ENCODE peak calls at places on chromosomes 7 and 10, in eight cellular contexts. One of them, this sample, is unnamed.
A peak's percentile ranks its signal among the peaks of the same experiment; 100 is the strongest.

GRCh38 chr7:98802088-98802780 is 67.6 kb downstream of the TMEM130 start:
- DNase-seq in M059J: peak; percentile 73
- DNase-seq in non-pigmented ciliary epithelial cell: peak; percentile 6
- DNase-seq in posterior vena cava: no peak
- DNase-seq in AG20443: no peak
- DNase-seq in NCI-H446: peak; percentile 28
- DNase-seq in GM23248: peak; percentile 55
- DNase-seq in nucleus accumbens: no peak
- DNase-seq in this sample: no peak

GRCh38 chr7:90621130-90621891 is 25.2 kb downstream of the CDK14 start:
- DNase-seq in M059J: no peak
- DNase-seq in non-pigmented ciliary epithelial cell: no peak
- DNase-seq in posterior vena cava: no peak
- DNase-seq in AG20443: no peak
- DNase-seq in NCI-H446: no peak
- DNase-seq in GM23248: no peak
- DNase-seq in nucleus accumbens: no peak
- DNase-seq in this sample: no peak

GRCh38 chr7:28078036-28078901 is 102.3 kb downstream of the JAZF1 start:
- DNase-seq in M059J: peak; percentile 53
- DNase-seq in non-pigmented ciliary epithelial cell: no peak
- DNase-seq in posterior vena cava: no peak
- DNase-seq in AG20443: peak; percentile 54
- DNase-seq in NCI-H446: peak; percentile 14
- DNase-seq in GM23248: peak; percentile 71
- DNase-seq in nucleus accumbens: no peak
- DNase-seq in this sample: peak; percentile 52

GRCh38 chr7:134318443-134318842 is 1.7 kb upstream of the SLC35B4 start:
- DNase-seq in M059J: no peak
- DNase-seq in non-pigmented ciliary epithelial cell: no peak
- DNase-seq in posterior vena cava: no peak
- DNase-seq in AG20443: no peak
- DNase-seq in NCI-H446: no peak
- DNase-seq in GM23248: peak; percentile 27
- DNase-seq in nucleus accumbens: no peak
- DNase-seq in this sample: no peak

GRCh38 chr10:97222346-97222961 is 36.7 kb upstream of the SLIT1 start:
- DNase-seq in M059J: no peak
- DNase-seq in non-pigmented ciliary epithelial cell: no peak
- DNase-seq in posterior vena cava: no peak
- DNase-seq in AG20443: no peak
- DNase-seq in NCI-H446: no peak
- DNase-seq in GM23248: no peak
- DNase-seq in nucleus accumbens: no peak
- DNase-seq in this sample: no peak

GRCh38 chr10:97336446-97336845 is 1.9 kb upstream of the FRAT2 start:
- DNase-seq in M059J: no peak
- DNase-seq in non-pigmented ciliary epithelial cell: no peak
- DNase-seq in posterior vena cava: no peak
- DNase-seq in AG20443: no peak
- DNase-seq in NCI-H446: no peak
- DNase-seq in GM23248: peak; percentile 36
- DNase-seq in nucleus accumbens: no peak
- DNase-seq in this sample: no peak

GRCh38 chr10:34613491-34613890 is 201.6 kb downstream of the PARD3 start:
- DNase-seq in M059J: no peak
- DNase-seq in non-pigmented ciliary epithelial cell: no peak
- DNase-seq in posterior vena cava: no peak
- DNase-seq in AG20443: no peak
- DNase-seq in NCI-H446: no peak
- DNase-seq in GM23248: no peak
- DNase-seq in nucleus accumbens: no peak
- DNase-seq in this sample: no peak

GRCh38 chr10:33129181-33129928 is 171.3 kb upstream of the ITGB1 start:
- DNase-seq in M059J: peak; percentile 92
- DNase-seq in non-pigmented ciliary epithelial cell: no peak
- DNase-seq in posterior vena cava: peak; percentile 91
- DNase-seq in AG20443: peak; percentile 94
- DNase-seq in NCI-H446: no peak
- DNase-seq in GM23248: peak; percentile 98
- DNase-seq in nucleus accumbens: no peak
- DNase-seq in this sample: peak; percentile 98